ENCODE peak calls at places on chromosomes 5 and 9, in four cellular contexts. F, W, Q and G are unnamed samples.

GRCh38 chr9:135963938-135964337 is 2.8 kb upstream of the UBAC1 start:
- DNase-seq in Q (no peak), F (no peak), W (no peak), G (no peak)

GRCh38 chr9:131807131-131807990 is 67.5 kb upstream of the RAPGEF1 start:
- DNase-seq in F (no peak), Q (no peak), W (no peak), G (no peak)

GRCh38 chr9:95511952-95512750 is 4.6 kb downstream of the PTCH1 start:
- DNase-seq in F (no peak), W (no peak), Q (no peak), G (no peak)

GRCh38 chr5:151068189-151068570 is 12.7 kb downstream of the TNIP1 start:
- DNase-seq in F (peak), Q (no peak), W (no peak), G (no peak)

GRCh38 chr5:10489810-10490426 is 48.2 kb downstream of the ROPN1L start:
- DNase-seq in F (peak), W (no peak), Q (no peak), G (no peak)

GRCh38 chr9:347667-348292 is 133.1 kb downstream of the DOCK8 start:
- DNase-seq in F (peak), Q (no peak), W (no peak), G (no peak)

GRCh38 chr9:86500667-86501435 is 146.6 kb upstream of the TUT7 start:
- DNase-seq in F (no peak), Q (no peak), W (no peak), G (no peak)

GRCh38 chr5:57128325-57128724 is 45.5 kb upstream of the GPBP1 start:
- DNase-seq in F (no peak), W (no peak), Q (no peak), G (no peak)

GRCh38 chr5:1027631-1028441 is 19.2 kb downstream of the NKD2 start:
- DNase-seq in W (no peak), F (no peak), Q (no peak), G (peak)

GRCh38 chr5:129172561-129172960 is 78.0 kb downstream of the ISOC1 start:
- DNase-seq in F (peak), W (no peak), Q (no peak), G (no peak)

GRCh38 chr5:29939988-29940387 is 1253.5 kb upstream of the CDH6 start:
- DNase-seq in Q (no peak), F (no peak), W (no peak), G (no peak)

GRCh38 chr5:120375248-120375647 is 88.9 kb upstream of the PRR16 start:
- DNase-seq in F (no peak), W (no peak), Q (no peak), G (no peak)

GRCh38 chr5:146027746-146028145 is 77.6 kb downstream of the PLAC8L1 start:
- DNase-seq in Q (no peak), W (no peak), F (no peak), G (no peak)

GRCh38 chr5:95647886-95648860 is 1.6 kb downstream of the RFESD start:
- DNase-seq in W (no peak), Q (no peak), F (no peak), G (no peak)

GRCh38 chr5:162248107-162248713 is 180.6 kb downstream of the GABRG2 start:
- DNase-seq in F (no peak), Q (no peak), W (no peak), G (no peak)
- TF ChIP-seq CTCF in F (no peak), Q (no peak), W (no peak), G (no peak)

GRCh38 chr9:20339611-20340010 is 282.7 kb downstream of the MLLT3 start:
- DNase-seq in F (no peak), Q (no peak), W (no peak), G (no peak)
- TF ChIP-seq POLR2A in F (no peak), Q (no peak), W (no peak), G (no peak)

GRCh38 chr5:180803181-180804128 is 849 bp upstream of the MGAT1 start:
- DNase-seq in Q (peak), F (peak), W (peak), G (peak)
- TF ChIP-seq CTCF in Q (no peak), F (peak), W (no peak), G (no peak)

GRCh38 chr9:110115341-110115820 is 92.6 kb downstream of the C9orf152 start:
- DNase-seq in F (peak), Q (no peak), W (no peak), G (no peak)
- TF ChIP-seq POLR2A in F (no peak), Q (no peak), W (no peak), G (no peak)

GRCh38 chr5:169270827-169271226 is 30.1 kb downstream of the SLIT3 start:
- DNase-seq in W (no peak), F (no peak), Q (no peak), G (no peak)

GRCh38 chr5:169263591-169263990 is 37.3 kb downstream of the SLIT3 start:
- DNase-seq in W (no peak), F (no peak), Q (no peak), G (no peak)

GRCh38 chr5:169268019-169268418 is 32.9 kb downstream of the SLIT3 start:
- DNase-seq in F (no peak), Q (no peak), W (no peak), G (no peak)

GRCh38 chr5:169265888-169266287 is 35.1 kb downstream of the SLIT3 start:
- DNase-seq in F (peak), W (no peak), Q (no peak), G (no peak)
- TF ChIP-seq CTCF in F (peak), W (no peak), Q (no peak), G (no peak)

GRCh38 chr9:111916234-111916645 is 19.6 kb downstream of the UGCG start:
- DNase-seq in F (no peak), W (no peak), Q (no peak), G (no peak)
- TF ChIP-seq POLR2A in F (no peak), W (no peak), Q (no peak), G (no peak)

GRCh38 chr5:80483636-80484232 is 4.2 kb upstream of the FAM151B start:
- DNase-seq in F (no peak), W (no peak), Q (no peak), G (no peak)

GRCh38 chr5:80487444-80487828 is 464 bp upstream of the FAM151B start:
- DNase-seq in W (peak), Q (no peak), F (no peak), G (no peak)

GRCh38 chr5:80492741-80493140 is 4.8 kb downstream of the FAM151B start:
- DNase-seq in F (no peak), Q (no peak), W (no peak), G (no peak)

GRCh38 chr5:80491296-80491695 is 3.4 kb downstream of the FAM151B start:
- DNase-seq in Q (no peak), W (no peak), F (no peak), G (no peak)

DNA sequence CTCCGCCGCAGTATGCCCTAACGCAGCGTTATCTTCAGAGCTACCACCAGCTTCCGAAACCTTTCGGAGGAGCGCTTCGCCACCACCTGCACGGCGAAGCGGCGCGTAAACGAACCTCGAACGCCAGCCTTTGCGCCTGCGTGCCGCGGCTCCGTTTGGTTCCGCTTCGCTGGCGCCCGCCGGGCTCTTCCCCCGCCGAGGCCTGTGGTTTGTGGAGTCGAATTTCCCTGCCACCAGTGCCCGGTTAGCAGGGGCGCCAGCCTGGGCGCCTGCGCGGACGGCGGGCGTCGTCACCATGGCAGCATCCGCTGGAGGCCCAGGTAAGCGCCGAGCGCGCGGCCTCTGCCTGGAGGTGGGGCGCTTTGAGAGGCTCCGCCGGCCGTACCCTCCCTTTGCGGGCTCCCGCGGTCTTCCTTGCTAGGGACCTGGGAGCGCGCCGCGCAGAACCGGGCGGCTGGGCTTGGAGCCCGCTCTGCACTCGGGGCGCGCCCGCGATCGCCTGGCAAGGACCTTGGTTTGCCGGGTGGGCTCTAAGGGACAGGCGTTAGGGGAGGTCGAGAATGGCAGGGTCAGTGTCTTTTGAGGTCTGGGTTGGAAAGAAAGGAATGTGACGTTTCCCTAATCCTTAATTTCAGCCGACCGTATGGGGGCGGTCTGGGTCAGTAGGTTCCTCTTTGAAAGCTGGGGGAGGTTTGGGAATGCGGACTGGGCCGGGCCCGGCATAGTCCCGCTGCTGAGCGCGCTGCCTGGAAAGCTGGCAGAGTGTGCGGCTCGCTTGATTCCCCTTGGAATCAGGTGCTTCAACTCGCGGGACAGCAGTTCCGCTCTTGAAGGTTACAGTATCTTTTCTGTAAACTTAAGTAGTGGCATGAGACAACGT is at the start of gene FAM151B:
- DNase-seq in W (peak), Q (peak), F (peak), G (peak)
- TF ChIP-seq CTCF in W (no peak), Q (no peak), F (peak), G (peak)